ENCODE peak calls at places on chromosomes 13 and 19, in six cellular contexts. F is mucosa of descending colon, Z is coronary artery, B is WERI-Rb-1, I is heart left ventricle, G is cardiac fibroblast. Q is an unnamed sample.

GRCh38 chr13:38954291-38954690 is 36.3 kb downstream of the STOML3 start:
- DNase-seq in G (no peak), B (no peak), I (no peak), F (no peak), Z (no peak), Q (no peak)

GRCh38 chr19:58021541-58022282 is 12.1 kb upstream of the ZSCAN1 start:
- DNase-seq in I (peak; percentile 70), Z (no peak), F (no peak), G (peak; percentile 48), B (peak; percentile 84), Q (no peak)

GRCh38 chr19:6086081-6086858 is 24.0 kb downstream of the RFX2 start:
- DNase-seq in I (no peak), B (no peak), G (peak; percentile 71), F (no peak), Z (no peak), Q (no peak)

GRCh38 chr13:95641961-95642621 is 2.4 kb downstream of the DZIP1 start:
- DNase-seq in F (peak; percentile 62), B (no peak), G (peak; percentile 69), Z (peak; percentile 75), I (peak; percentile 30), Q (peak; percentile 48)

GRCh38 chr19:34391813-34392212 is 12.4 kb upstream of the PDCD2L start:
- DNase-seq in G (no peak), Z (no peak), B (no peak), I (no peak), F (no peak), Q (no peak)

GRCh38 chr13:106103779-106104178 is 431.7 kb downstream of the EFNB2 start:
- DNase-seq in G (peak; percentile 69), B (no peak), Z (no peak), F (no peak), I (no peak), Q (no peak)

GRCh38 chr13:26721251-26721939 is 39.2 kb downstream of the GPR12 start:
- DNase-seq in I (no peak), F (peak; percentile 35), Z (peak; percentile 55), B (peak; percentile 85), G (no peak), Q (no peak)

GRCh38 chr13:74868044-74868443 is 613.9 kb downstream of the TBC1D4 start:
- DNase-seq in G (no peak), I (no peak), F (no peak), B (no peak), Z (no peak), Q (no peak)

GRCh38 chr13:40433577-40433976 is 232.9 kb downstream of the FOXO1 start:
- DNase-seq in B (no peak), Z (no peak), I (no peak), G (no peak), F (peak; percentile 43), Q (no peak)

GRCh38 chr19:4691383-4691782 is 21.2 kb upstream of the MYDGF start:
- DNase-seq in I (no peak), F (no peak), Z (no peak), G (no peak), B (no peak), Q (no peak)

GRCh38 chr19:2254052-2254872 is 2.0 kb downstream of the JSRP1 start:
- DNase-seq in F (no peak), Z (no peak), I (no peak), G (peak; percentile 51), B (no peak), Q (peak; percentile 79)

GRCh38 chr19:45770192-45771101 is 1.4 kb upstream of the SIX5 start:
- DNase-seq in G (peak; percentile 99), I (peak; percentile 97), Z (peak; percentile 99), B (peak; percentile 98), F (peak; percentile 95), Q (peak; percentile 98)

GRCh38 chr13:46992383-46992952 is 95.6 kb upstream of the HTR2A start:
- DNase-seq in B (no peak), Z (no peak), G (peak; percentile 40), F (no peak), I (no peak), Q (no peak)

GRCh38 chr19:54376610-54377009 is 11.9 kb upstream of the LAIR1 start:
- DNase-seq in Z (no peak), B (no peak), F (no peak), G (no peak), I (no peak), Q (no peak)

GRCh38 chr13:102002271-102002670 is 399.6 kb downstream of the FGF14 start:
- DNase-seq in G (no peak), Z (no peak), F (no peak), B (no peak), I (no peak), Q (no peak)

GRCh38 chr13:34926513-34926912 is 15.6 kb upstream of the NBEA start:
- DNase-seq in F (no peak), B (no peak), G (peak; percentile 57), Z (no peak), I (no peak), Q (no peak)

GRCh38 chr13:78881746-78882145 is 222.8 kb upstream of the OBI1 start:
- DNase-seq in B (no peak), F (no peak), Z (no peak), I (no peak), G (no peak), Q (no peak)

GRCh38 chr19:13398780-13399726 is 107.2 kb downstream of the CACNA1A start:
- DNase-seq in F (no peak), G (peak; percentile 94), B (no peak), Z (no peak), I (no peak), Q (no peak)

GRCh38 chr19:3710265-3710812 is 2.2 kb downstream of the TJP3 start:
- DNase-seq in G (peak; percentile 67), B (no peak), Z (no peak), I (peak; percentile 64), F (peak; percentile 96), Q (no peak)

GRCh38 chr13:96785986-96786385 is 208.3 kb downstream of the OXGR1 start:
- DNase-seq in I (no peak), Z (no peak), F (no peak), B (no peak), G (no peak), Q (no peak)

DNA sequence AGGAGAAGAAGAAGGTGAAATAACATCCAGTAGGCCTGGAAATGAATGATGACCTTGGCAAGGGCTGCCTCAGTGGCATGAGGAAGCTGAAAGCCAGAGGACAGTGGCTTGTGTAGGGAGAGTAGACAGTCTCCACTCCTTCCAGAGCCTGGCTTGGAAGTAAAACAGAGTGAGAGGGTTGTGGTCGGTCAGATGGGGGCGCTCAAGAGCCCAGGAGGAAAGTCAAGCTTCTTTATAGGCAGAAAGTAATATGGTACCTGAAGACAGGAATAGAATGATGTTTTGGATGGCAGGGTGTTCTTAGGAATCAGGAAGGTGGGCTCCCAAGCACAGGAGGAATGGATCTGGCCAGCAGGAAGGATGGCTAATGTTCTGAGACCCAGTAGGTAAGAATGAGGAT is 75.1 kb upstream of the TSC22D1 start:
- DNase-seq in Z (no peak), G (no peak), I (no peak), B (no peak), F (no peak), Q (no peak)
- TF ChIP-seq CTCF in Z (no peak), G (no peak), I (no peak), B (no peak), F (no peak), Q (no peak)

DNA sequence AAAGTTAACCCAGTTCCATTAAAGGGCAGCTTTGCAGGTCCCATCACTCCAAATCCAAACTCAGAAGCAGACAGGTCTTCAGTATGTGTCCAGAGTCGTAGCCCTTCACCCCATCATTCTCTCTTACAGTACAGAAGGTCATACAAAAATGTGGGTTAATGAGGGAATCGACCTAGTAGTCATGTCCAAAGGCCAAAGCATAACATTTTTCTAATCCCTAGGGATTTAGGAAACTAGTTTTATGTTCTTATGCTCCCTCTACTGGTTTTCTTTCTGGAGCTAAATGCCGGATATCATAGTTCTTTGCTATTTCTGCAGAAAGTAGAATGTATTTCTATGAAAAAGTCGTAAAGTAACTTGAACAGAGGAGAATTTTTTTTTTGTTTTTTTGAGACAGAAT is 72.2 kb downstream of the DHRS12 start:
- DNase-seq in G (peak; percentile 85), B (no peak), Z (no peak), F (no peak), I (no peak), Q (no peak)
- TF ChIP-seq CTCF in G (peak; percentile 50), B (no peak), Z (peak; percentile 21), F (no peak), I (peak; percentile 31), Q (no peak)

GRCh38 chr19:14442904-14443631 is 10.0 kb downstream of the PKN1 start:
- DNase-seq in G (no peak), B (no peak), I (no peak), F (no peak), Z (no peak), Q (no peak)
- TF ChIP-seq CTCF in G (no peak), B (no peak), I (no peak), F (no peak), Z (no peak), Q (no peak)

GRCh38 chr19:11495481-11495880 is 10.2 kb downstream of the ZNF653 start:
- DNase-seq in B (no peak), G (no peak), Z (no peak), I (no peak), F (no peak), Q (no peak)
- TF ChIP-seq CTCF in B (no peak), G (no peak), Z (no peak), I (no peak), F (no peak), Q (no peak)

GRCh38 chr13:49563513-49563912 is 21.8 kb downstream of the RCBTB1 start:
- DNase-seq in Z (no peak), B (no peak), I (no peak), G (peak; percentile 58), F (no peak), Q (no peak)

GRCh38 chr13:49561064-49561410 is 24.3 kb downstream of the RCBTB1 start:
- DNase-seq in I (peak; percentile 15), Z (no peak), F (no peak), B (peak; percentile 12), G (peak; percentile 57), Q (no peak)

GRCh38 chr13:49559006-49559405 is 26.4 kb downstream of the RCBTB1 start:
- DNase-seq in I (no peak), F (no peak), Z (no peak), B (no peak), G (no peak), Q (no peak)

GRCh38 chr13:49560270-49561063 is 24.9 kb downstream of the RCBTB1 start:
- DNase-seq in F (no peak), B (peak; percentile 14), Z (no peak), G (peak; percentile 66), I (no peak), Q (no peak)
- TF ChIP-seq CTCF in F (no peak), B (no peak), Z (no peak), G (peak; percentile 12), I (no peak), Q (no peak)

DNA sequence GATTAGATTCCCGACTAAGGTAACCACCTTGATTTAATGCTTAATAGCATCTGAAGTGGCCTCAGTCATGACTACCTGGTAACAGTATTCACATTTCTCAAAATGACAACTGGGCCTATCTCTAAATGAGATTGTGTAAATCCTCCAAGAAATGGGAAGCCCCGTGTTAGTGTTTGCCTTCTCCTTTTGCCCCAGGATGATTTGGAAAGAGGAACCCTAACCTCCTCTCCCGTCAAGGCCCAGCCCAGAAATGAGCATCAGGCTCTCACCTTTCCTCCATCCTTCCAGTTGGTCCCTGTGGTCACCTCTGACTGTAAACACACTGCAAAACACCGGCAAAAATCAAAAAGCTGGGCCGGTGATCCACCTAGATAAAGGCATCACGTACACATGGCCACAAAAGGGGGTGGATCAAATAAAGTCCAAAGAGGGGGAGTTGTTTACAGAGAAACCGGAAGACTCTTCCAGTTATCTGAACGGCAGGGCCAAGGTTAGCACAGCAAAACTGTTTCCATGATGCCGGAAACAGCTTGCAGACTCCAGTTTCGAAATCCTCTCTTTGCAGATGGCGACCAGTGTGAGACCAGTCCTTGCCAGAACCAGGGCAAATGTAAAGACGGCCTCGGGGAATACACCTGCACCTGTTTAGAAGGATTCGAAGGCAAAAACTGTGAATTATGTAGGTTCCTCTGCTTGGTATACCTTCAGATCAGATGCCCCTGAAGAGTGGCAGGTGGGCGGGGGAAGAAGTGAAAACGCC is 16.4 kb downstream of the F10 start:
- DNase-seq in I (no peak), Z (peak; percentile 26), G (no peak), B (peak; percentile 5), F (no peak), Q (no peak)
- TF ChIP-seq CTCF in I (no peak), Z (no peak), G (no peak), B (no peak), F (no peak), Q (no peak)